ENCODE peak calls at places on chromosome 1, in nine cellular contexts. P, Q, A, M, C, L, F, I and T are unnamed samples.

GRCh38 chr1:13832536-13832935 is 132.5 kb downstream of the PRDM2 start:
- DNase-seq in C (no peak), L (peak; percentile 78), I (no peak), P (no peak), A (no peak), F (no peak), Q (no peak), M (no peak), T (no peak)

GRCh38 chr1:53378061-53378460 is 50.2 kb upstream of the LRP8 start:
- DNase-seq in M (no peak), A (no peak), P (no peak), C (peak; percentile 18), L (no peak), Q (no peak), I (no peak), F (no peak), T (no peak)

GRCh38 chr1:24157921-24158481 is 15.1 kb upstream of the IL22RA1 start:
- DNase-seq in L (no peak), F (peak; percentile 97), C (peak; percentile 38), P (peak; percentile 97), Q (no peak), M (no peak), I (no peak), A (no peak), T (no peak)

GRCh38 chr1:9253706-9254105 is 19.1 kb downstream of the H6PD start:
- DNase-seq in C (no peak), A (no peak), L (no peak), Q (no peak), F (no peak), M (no peak), I (no peak), P (peak; percentile 47), T (no peak)

GRCh38 chr1:155794605-155795265 is 62.3 kb downstream of the GON4L start:
- DNase-seq in I (no peak), P (no peak), L (no peak), C (no peak), Q (no peak), F (no peak), A (no peak), M (no peak), T (no peak)

GRCh38 chr1:160053548-160054365 is 16.2 kb downstream of the KCNJ10 start:
- DNase-seq in M (no peak), A (no peak), Q (no peak), I (no peak), P (no peak), L (no peak), F (no peak), C (no peak), T (no peak)

GRCh38 chr1:170559166-170559565 is 27.2 kb downstream of the GORAB start:
- DNase-seq in C (no peak), A (no peak), I (no peak), L (no peak), F (no peak), M (no peak), P (no peak), Q (no peak), T (no peak)

GRCh38 chr1:111847519-111847918 is 91.8 kb downstream of the DDX20 start:
- DNase-seq in I (no peak), C (no peak), Q (no peak), A (no peak), M (no peak), F (no peak), P (no peak), L (peak; percentile 92), T (no peak)

GRCh38 chr1:202586018-202586821 is 124.0 kb downstream of the SYT2 start:
- DNase-seq in C (peak; percentile 64), F (peak; percentile 22), L (peak; percentile 29), I (peak; percentile 63), P (peak; percentile 55), M (peak; percentile 25), Q (no peak), A (peak; percentile 36), T (peak; percentile 40)

GRCh38 chr1:26598890-26599289 is 69.3 kb downstream of the RPS6KA1 start:
- DNase-seq in P (no peak), A (no peak), F (no peak), Q (no peak), M (no peak), L (no peak), I (no peak), C (no peak), T (no peak)

GRCh38 chr1:182641561-182641960 is 37.4 kb upstream of the RGS16 start:
- DNase-seq in A (no peak), F (no peak), L (peak; percentile 25), P (no peak), M (no peak), Q (no peak), C (no peak), I (no peak), T (no peak)

GRCh38 chr1:221840511-221841243 is 98.8 kb upstream of the DUSP10 start:
- DNase-seq in L (no peak), I (peak; percentile 79), P (no peak), F (no peak), M (no peak), Q (peak; percentile 22), C (no peak), A (no peak), T (peak; percentile 71)

GRCh38 chr1:37940299-37940947 is 6.4 kb downstream of the INPP5B start:
- DNase-seq in F (peak; percentile 98), M (no peak), Q (no peak), L (peak; percentile 49), P (peak; percentile 99), A (no peak), C (no peak), I (no peak), T (no peak)

GRCh38 chr1:186473047-186473446 is 12.1 kb upstream of the PDC start:
- DNase-seq in I (no peak), Q (no peak), C (no peak), M (no peak), L (no peak), F (no peak), A (no peak), P (no peak), T (no peak)

GRCh38 chr1:93753766-93754763 is 72.4 kb upstream of the BCAR3 start:
- DNase-seq in Q (no peak), F (no peak), M (no peak), C (no peak), P (no peak), A (peak; percentile 98), I (no peak), L (no peak), T (no peak)

GRCh38 chr1:156122519-156123355 is 8.2 kb downstream of the LMNA start:
- DNase-seq in A (peak; percentile 83), F (peak; percentile 58), Q (no peak), I (no peak), M (no peak), P (peak; percentile 76), C (peak; percentile 81), L (no peak), T (no peak)

GRCh38 chr1:243982451-243983018 is 68.5 kb upstream of the ZBTB18 start:
- DNase-seq in A (no peak), F (no peak), Q (no peak), I (no peak), L (peak; percentile 32), P (no peak), C (no peak), M (no peak), T (no peak)

GRCh38 chr1:237938553-237938952 is 47.8 kb upstream of the ZP4 start:
- DNase-seq in L (peak; percentile 4), M (no peak), C (no peak), A (no peak), I (peak; percentile 18), Q (no peak), P (no peak), F (no peak), T (no peak)

GRCh38 chr1:8926707-8927694 is 18.7 kb upstream of the CA6 start:
- DNase-seq in A (no peak), P (no peak), C (no peak), Q (no peak), F (no peak), M (no peak), L (no peak), I (no peak), T (no peak)

GRCh38 chr1:167935252-167936067 is 1.0 kb upstream of the DCAF6 start:
- DNase-seq in P (peak; percentile 58), F (peak; percentile 56), C (peak; percentile 65), A (peak; percentile 25), L (peak; percentile 56), M (no peak), I (peak; percentile 53), Q (peak; percentile 37), T (no peak)

GRCh38 chr1:161159087-161159914 is at the start of gene USP21:
- DNase-seq in Q (peak; percentile 96), L (peak; percentile 92), P (peak; percentile 94), C (peak; percentile 96), M (peak; percentile 91), I (peak; percentile 93), F (peak; percentile 92), A (peak; percentile 62), T (peak; percentile 62)